ENCODE peak calls at places on chromosomes 11 and 22, in six cellular contexts. One of them, this sample, is unnamed.

GRCh38 chr11:46382644-46383403 is 1.4 kb downstream of the MDK start:
- DNase-seq in retina: peak
- DNase-seq in psoas muscle: no peak
- DNase-seq in skeletal muscle cell: no peak
- DNase-seq in HCEC 1CT: peak
- DNase-seq in Panc1: no peak
- DNase-seq in this sample: no peak

GRCh38 chr11:84648413-84648812 is 978.7 kb downstream of the DLG2 start:
- DNase-seq in retina: peak
- DNase-seq in psoas muscle: no peak
- DNase-seq in skeletal muscle cell: no peak
- DNase-seq in HCEC 1CT: no peak
- DNase-seq in Panc1: no peak
- DNase-seq in this sample: no peak

GRCh38 chr11:106077609-106078517 is at the start of gene AASDHPPT:
- DNase-seq in retina: peak
- DNase-seq in psoas muscle: no peak
- DNase-seq in skeletal muscle cell: no peak
- DNase-seq in HCEC 1CT: peak
- DNase-seq in Panc1: peak
- DNase-seq in this sample: no peak

GRCh38 chr11:45921561-45922424 is 663 bp upstream of the LARGE2 start:
- DNase-seq in retina: peak
- DNase-seq in psoas muscle: peak
- DNase-seq in skeletal muscle cell: no peak
- DNase-seq in HCEC 1CT: no peak
- DNase-seq in Panc1: no peak
- DNase-seq in this sample: no peak

GRCh38 chr11:18600915-18601569 is 1.5 kb downstream of the MISFA start:
- DNase-seq in retina: no peak
- DNase-seq in psoas muscle: no peak
- DNase-seq in skeletal muscle cell: no peak
- DNase-seq in HCEC 1CT: no peak
- DNase-seq in Panc1: no peak
- DNase-seq in this sample: no peak

GRCh38 chr11:24295360-24295759 is 201.5 kb upstream of the LUZP2 start:
- DNase-seq in retina: peak
- DNase-seq in psoas muscle: no peak
- DNase-seq in skeletal muscle cell: no peak
- DNase-seq in HCEC 1CT: no peak
- DNase-seq in Panc1: no peak
- DNase-seq in this sample: no peak

GRCh38 chr11:9758676-9759518 is 95.0 kb downstream of the SWAP70 start:
- DNase-seq in retina: peak
- DNase-seq in psoas muscle: peak
- DNase-seq in skeletal muscle cell: no peak
- DNase-seq in HCEC 1CT: peak
- DNase-seq in Panc1: peak
- DNase-seq in this sample: no peak

GRCh38 chr22:32080904-32081303 is 37.8 kb downstream of the SLC5A1 start:
- DNase-seq in retina: peak
- DNase-seq in psoas muscle: no peak
- DNase-seq in skeletal muscle cell: no peak
- DNase-seq in HCEC 1CT: peak
- DNase-seq in Panc1: peak
- DNase-seq in this sample: peak

GRCh38 chr11:112697371-112697770 is 263.8 kb upstream of the NCAM1 start:
- DNase-seq in retina: peak
- DNase-seq in psoas muscle: no peak
- DNase-seq in skeletal muscle cell: no peak
- DNase-seq in HCEC 1CT: no peak
- DNase-seq in Panc1: no peak
- DNase-seq in this sample: no peak

GRCh38 chr22:39133871-39134270 is 18.6 kb downstream of the CBX7 start:
- DNase-seq in retina: no peak
- DNase-seq in psoas muscle: no peak
- DNase-seq in skeletal muscle cell: no peak
- DNase-seq in HCEC 1CT: no peak
- DNase-seq in Panc1: no peak
- DNase-seq in this sample: no peak

GRCh38 chr11:64865286-64866172 is 12.9 kb downstream of the EHD1 start:
- DNase-seq in retina: no peak
- DNase-seq in psoas muscle: peak
- DNase-seq in skeletal muscle cell: no peak
- DNase-seq in HCEC 1CT: peak
- DNase-seq in Panc1: no peak
- DNase-seq in this sample: peak

GRCh38 chr11:77131560-77131959 is 3.5 kb downstream of the MYO7A start:
- DNase-seq in retina: no peak
- DNase-seq in psoas muscle: peak
- DNase-seq in skeletal muscle cell: no peak
- DNase-seq in HCEC 1CT: no peak
- DNase-seq in Panc1: no peak
- DNase-seq in this sample: no peak

GRCh38 chr11:5910521-5910920 is 17.5 kb downstream of the OR52E5 start:
- DNase-seq in retina: no peak
- DNase-seq in psoas muscle: no peak
- DNase-seq in skeletal muscle cell: no peak
- DNase-seq in HCEC 1CT: no peak
- DNase-seq in Panc1: no peak
- DNase-seq in this sample: no peak

GRCh38 chr11:36492724-36493304 is 17.3 kb downstream of the TRAF6 start:
- DNase-seq in retina: peak
- DNase-seq in psoas muscle: no peak
- DNase-seq in skeletal muscle cell: no peak
- DNase-seq in HCEC 1CT: peak
- DNase-seq in Panc1: peak
- DNase-seq in this sample: no peak

GRCh38 chr22:26597026-26597425 is 7.1 kb upstream of the TPST2 start:
- DNase-seq in retina: no peak
- DNase-seq in psoas muscle: no peak
- DNase-seq in skeletal muscle cell: no peak
- DNase-seq in HCEC 1CT: no peak
- DNase-seq in Panc1: no peak
- DNase-seq in this sample: no peak

GRCh38 chr11:67270256-67271211 is 4.3 kb downstream of the GRK2 start:
- DNase-seq in retina: peak
- DNase-seq in psoas muscle: peak
- DNase-seq in skeletal muscle cell: no peak
- DNase-seq in HCEC 1CT: no peak
- DNase-seq in Panc1: no peak
- DNase-seq in this sample: no peak

GRCh38 chr11:36500315-36500721 is 9.8 kb downstream of the TRAF6 start:
- DNase-seq in retina: no peak
- DNase-seq in psoas muscle: no peak
- DNase-seq in skeletal muscle cell: peak
- DNase-seq in HCEC 1CT: peak
- DNase-seq in Panc1: peak
- DNase-seq in this sample: peak

GRCh38 chr22:19971276-19972124 is 29.9 kb upstream of the TXNRD2 start:
- DNase-seq in retina: no peak
- DNase-seq in psoas muscle: no peak
- DNase-seq in skeletal muscle cell: no peak
- DNase-seq in HCEC 1CT: no peak
- DNase-seq in Panc1: no peak
- DNase-seq in this sample: no peak

GRCh38 chr11:126890561-126890960 is 110.0 kb downstream of the KIRREL3 start:
- DNase-seq in retina: peak
- DNase-seq in psoas muscle: no peak
- DNase-seq in skeletal muscle cell: no peak
- DNase-seq in HCEC 1CT: no peak
- DNase-seq in Panc1: no peak
- DNase-seq in this sample: no peak

GRCh38 chr11:131661137-131661536 is 290.7 kb downstream of the NTM start:
- DNase-seq in retina: no peak
- DNase-seq in psoas muscle: no peak
- DNase-seq in skeletal muscle cell: no peak
- DNase-seq in HCEC 1CT: peak
- DNase-seq in Panc1: no peak
- DNase-seq in this sample: no peak

GRCh38 chr11:11691296-11692141 is 69.7 kb upstream of the GALNT18 start:
- DNase-seq in retina: peak
- DNase-seq in psoas muscle: no peak
- DNase-seq in skeletal muscle cell: no peak
- DNase-seq in HCEC 1CT: no peak
- DNase-seq in Panc1: no peak
- DNase-seq in this sample: no peak

GRCh38 chr11:1391165-1392010 is 1.7 kb downstream of the BRSK2 start:
- DNase-seq in retina: peak
- DNase-seq in psoas muscle: no peak
- DNase-seq in skeletal muscle cell: no peak
- DNase-seq in HCEC 1CT: no peak
- DNase-seq in Panc1: no peak
- DNase-seq in this sample: no peak

GRCh38 chr11:95816037-95816436 is 25.7 kb downstream of the CEP57 start:
- DNase-seq in retina: no peak
- DNase-seq in psoas muscle: no peak
- DNase-seq in skeletal muscle cell: no peak
- DNase-seq in HCEC 1CT: no peak
- DNase-seq in Panc1: no peak
- DNase-seq in this sample: no peak

GRCh38 chr11:2995091-2995561 is 3.0 kb upstream of the NAP1L4 start:
- DNase-seq in retina: no peak
- DNase-seq in psoas muscle: no peak
- DNase-seq in skeletal muscle cell: no peak
- DNase-seq in HCEC 1CT: no peak
- DNase-seq in Panc1: no peak
- DNase-seq in this sample: no peak

GRCh38 chr11:32087602-32088001 is 3.3 kb upstream of the RCN1 start:
- DNase-seq in retina: no peak
- DNase-seq in psoas muscle: no peak
- DNase-seq in skeletal muscle cell: peak
- DNase-seq in HCEC 1CT: peak
- DNase-seq in Panc1: no peak
- DNase-seq in this sample: no peak

GRCh38 chr22:37906364-37907008 is 389 bp downstream of the MICALL1 start:
- DNase-seq in retina: no peak
- DNase-seq in psoas muscle: peak
- DNase-seq in skeletal muscle cell: no peak
- DNase-seq in HCEC 1CT: no peak
- DNase-seq in Panc1: no peak
- DNase-seq in this sample: no peak

GRCh38 chr11:122791411-122791810 is 46.9 kb upstream of the CRTAM start:
- DNase-seq in retina: no peak
- DNase-seq in psoas muscle: no peak
- DNase-seq in skeletal muscle cell: no peak
- DNase-seq in HCEC 1CT: peak
- DNase-seq in Panc1: peak
- DNase-seq in this sample: no peak

GRCh38 chr22:30240541-30241417 is 5.8 kb downstream of the LIF start:
- DNase-seq in retina: no peak
- DNase-seq in psoas muscle: no peak
- DNase-seq in skeletal muscle cell: no peak
- DNase-seq in HCEC 1CT: no peak
- DNase-seq in Panc1: no peak
- DNase-seq in this sample: no peak